ENCODE peak calls at places on chromosomes 12 and 14, in four cellular contexts. A, I, M and C are unnamed samples.

GRCh38 chr14:71400821-71401447 is 493.7 kb downstream of the PCNX1 start:
- DNase-seq in A (no peak), I (no peak), M (no peak), C (no peak)

GRCh38 chr12:14871247-14871646 is 14.4 kb downstream of the MGP start:
- DNase-seq in A (no peak), I (no peak), M (no peak), C (no peak)

GRCh38 chr14:102822311-102822863 is 45.1 kb downstream of the TRAF3 start:
- DNase-seq in A (no peak), I (no peak), M (no peak), C (no peak)

GRCh38 chr14:29320261-29320660 is 553.7 kb downstream of the FOXG1 start:
- DNase-seq in A (no peak), I (no peak), M (no peak), C (no peak)

GRCh38 chr14:79581912-79582576 is 629.3 kb downstream of the DIO2 start:
- DNase-seq in A (no peak), I (no peak), M (no peak), C (no peak)

GRCh38 chr14:50943261-50943942 is 881 bp downstream of the PYGL start:
- DNase-seq in A (no peak), I (no peak), M (no peak), C (no peak)

GRCh38 chr12:71947645-71948105 is 9.0 kb downstream of the TPH2 start:
- DNase-seq in A (no peak), I (no peak), M (peak), C (no peak)

GRCh38 chr14:79281244-79282199 is 929.8 kb downstream of the DIO2 start:
- DNase-seq in A (no peak), I (no peak), M (no peak), C (no peak)